ENCODE peak calls at places on chromosomes 3 and 15, in six cellular contexts. V is tibial nerve, S is hepatocyte, B is PC-3, N is OCI-LY7, P is body of pancreas. G is an unnamed sample.

GRCh38 chr3:124144035-124144814 is 152.3 kb upstream of the ROPN1 start:
- DNase-seq in N (no peak), S (no peak), V (no peak), P (no peak), B (no peak), G (no peak)

GRCh38 chr3:186705882-186706780 is 11.0 kb upstream of the KNG1 start:
- DNase-seq in P (no peak), N (no peak), B (no peak), V (no peak), S (no peak), G (no peak)

GRCh38 chr3:107894998-107895397 is 195.8 kb downstream of the CD47 start:
- DNase-seq in V (no peak), S (no peak), N (no peak), B (no peak), P (no peak), G (no peak)

GRCh38 chr3:187014417-187014864 is 84.1 kb downstream of the ST6GAL1 start:
- DNase-seq in N (no peak), B (peak; percentile 66), V (no peak), S (no peak), P (no peak), G (no peak)

GRCh38 chr3:107612581-107613182 is 89.9 kb downstream of the BBX start:
- DNase-seq in N (no peak), P (no peak), S (no peak), V (no peak), B (no peak), G (peak; percentile 38)

GRCh38 chr3:134294302-134294925 is 43.8 kb upstream of the RYK start:
- DNase-seq in V (no peak), S (no peak), B (no peak), N (no peak), P (no peak), G (no peak)

GRCh38 chr3:45084820-45085816 is 59.0 kb downstream of the CLEC3B start:
- DNase-seq in N (no peak), P (no peak), B (peak; percentile 70), V (no peak), S (peak; percentile 41), G (peak; percentile 60)

GRCh38 chr15:62068071-62068786 is 1.5 kb downstream of the C2CD4A start:
- DNase-seq in B (peak; percentile 22), V (no peak), N (no peak), S (peak; percentile 66), P (peak; percentile 72), G (no peak)

GRCh38 chr3:48957006-48957705 is 32.9 kb upstream of the P4HTM start:
- DNase-seq in S (no peak), V (no peak), B (no peak), N (no peak), P (no peak), G (no peak)

DNA sequence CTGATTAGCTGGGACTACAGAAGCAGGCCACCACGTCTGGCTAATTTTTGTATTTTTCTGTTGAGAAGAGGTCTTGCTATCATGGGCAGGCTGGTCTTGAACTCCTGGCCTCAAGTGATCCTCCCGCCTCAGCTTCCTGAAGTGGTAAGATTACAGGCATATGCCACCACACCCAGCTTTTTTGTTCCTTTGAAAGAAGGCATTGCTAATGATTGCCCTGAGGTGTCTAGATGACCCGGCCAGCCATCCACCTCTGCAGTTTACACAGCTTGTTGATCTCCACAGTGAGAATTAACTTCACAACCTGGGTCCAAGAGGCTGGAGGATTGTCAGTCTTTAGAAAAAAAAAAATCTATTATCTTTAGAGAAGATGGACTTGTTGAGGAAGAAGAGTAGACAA is 58.7 kb downstream of the SMAD3 start:
- DNase-seq in N (no peak), B (no peak), P (no peak), S (no peak), V (no peak), G (no peak)
- H3K4me1 ChIP-seq in N (peaks cover 35% of the 10 kb centered on the region), B (peaks cover 85% of the 10 kb centered on the region), P (peaks cover 77% of the 10 kb centered on the region), S (peaks cover 82% of the 10 kb centered on the region), V (no peaks in the 10 kb centered on the region), G (peaks cover 79% of the 10 kb centered on the region)

DNA sequence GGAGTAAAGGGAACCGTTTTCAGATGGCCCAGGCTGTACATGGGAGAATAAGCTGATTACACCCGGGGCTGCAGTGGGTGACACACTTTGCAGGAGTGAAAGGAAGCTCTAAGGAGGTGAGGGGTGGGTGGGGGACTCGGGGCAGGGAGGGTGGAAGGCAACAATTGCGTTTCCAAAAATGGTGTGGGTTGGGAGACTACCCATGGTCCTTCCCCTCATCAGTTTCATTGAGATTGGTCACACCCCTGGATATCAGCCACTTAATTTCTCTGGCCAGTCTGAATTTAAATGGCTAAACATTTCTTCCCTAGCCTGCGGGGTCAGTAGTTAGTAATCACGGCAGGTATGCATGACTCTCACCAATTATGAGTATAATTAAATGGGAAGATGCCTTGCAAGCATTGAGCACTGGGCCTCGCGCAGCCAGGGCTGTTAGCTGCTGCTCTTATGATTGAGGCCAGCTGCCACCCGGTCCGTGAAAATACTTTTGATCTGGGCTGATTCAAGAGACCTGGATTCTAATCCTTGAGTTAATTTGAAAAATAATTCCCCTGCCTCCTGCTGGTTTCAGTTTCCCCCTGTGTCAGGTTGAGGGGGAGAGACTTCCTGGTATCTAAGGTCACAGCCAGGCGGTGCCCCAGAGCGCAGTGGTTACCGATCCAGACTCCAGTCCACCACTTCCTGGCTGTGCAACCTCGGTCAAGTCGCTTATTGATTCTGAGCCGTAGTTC is 23.3 kb downstream of the SLC6A6 start:
- DNase-seq in B (peak; percentile 61), V (no peak), S (no peak), P (no peak), N (peak; percentile 55), G (no peak)
- TF ChIP-seq CTCF in B (no peak), V (no peak), S (no peak), P (no peak), N (peak; percentile 41), G (no peak)

DNA sequence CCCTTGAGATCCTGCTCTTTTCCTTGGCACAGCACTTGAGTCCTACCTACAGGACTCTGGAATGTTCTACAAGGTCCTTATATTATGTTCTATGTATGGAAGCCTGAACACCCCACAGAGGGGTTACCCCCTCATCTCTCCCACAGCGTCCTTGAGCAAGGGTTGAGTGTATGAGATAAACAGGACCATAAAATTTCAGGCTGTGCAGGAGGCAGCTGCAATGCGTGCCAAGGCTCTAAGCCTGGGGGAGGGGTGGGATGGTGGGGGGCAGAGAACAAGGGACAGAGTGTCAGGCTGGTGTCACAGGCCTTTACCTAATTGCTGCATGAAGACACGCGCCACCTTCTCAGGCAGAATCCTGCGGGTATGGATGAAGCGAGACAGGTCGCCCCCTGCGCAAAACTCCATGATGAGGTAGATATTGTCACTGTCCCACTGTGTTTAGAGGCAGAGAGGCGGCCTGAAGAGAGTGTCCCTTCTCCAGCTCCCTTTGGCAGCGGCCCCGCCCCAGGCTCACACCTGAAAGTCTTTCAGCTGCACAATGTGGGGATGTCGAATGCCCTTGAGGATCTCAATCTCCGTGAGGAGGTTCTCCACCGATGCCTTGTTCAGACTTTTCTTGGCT is 1.1 kb downstream of the ULK3 start:
- DNase-seq in B (no peak), S (peak; percentile 30), P (no peak), N (no peak), V (no peak), G (no peak)
- H3K27ac ChIP-seq in B (no peak overlapping the region), S (peak overlapping the region; percentile 92), P (no peak overlapping the region), N (no peak overlapping the region), V (no peak overlapping the region), G (no peak overlapping the region)

GRCh38 chr3:13111173-13111873 is 38.1 kb upstream of the IQSEC1 start:
- DNase-seq in B (peak; percentile 87), N (peak; percentile 44), P (peak; percentile 76), V (no peak), S (no peak), G (no peak)

GRCh38 chr3:13111874-13112520 is 38.8 kb upstream of the IQSEC1 start:
- DNase-seq in P (peak; percentile 85), N (no peak), S (no peak), V (no peak), B (peak; percentile 52), G (no peak)

GRCh38 chr3:13108861-13109260 is 35.6 kb upstream of the IQSEC1 start:
- DNase-seq in P (peak; percentile 3), N (no peak), S (no peak), B (no peak), V (no peak), G (no peak)

GRCh38 chr3:13109516-13109915 is 36.3 kb upstream of the IQSEC1 start:
- DNase-seq in P (no peak), V (no peak), B (no peak), S (no peak), N (no peak), G (no peak)

GRCh38 chr3:13110678-13111116 is 37.5 kb upstream of the IQSEC1 start:
- DNase-seq in P (peak; percentile 26), V (peak; percentile 3), N (peak; percentile 94), S (peak; percentile 35), B (peak; percentile 95), G (peak; percentile 47)
- H3K4me1 ChIP-seq in P (peaks cover 19% of the 10 kb centered on the region), V (no peaks in the 10 kb centered on the region), N (peaks cover 45% of the 10 kb centered on the region), S (no peaks in the 10 kb centered on the region), B (peaks cover 80% of the 10 kb centered on the region), G (no peaks in the 10 kb centered on the region)

GRCh38 chr15:43955140-43955539 is 128.3 kb downstream of the WDR76 start:
- DNase-seq in B (no peak), N (no peak), V (no peak), S (no peak), P (no peak), G (no peak)
- TF ChIP-seq CTCF in B (no peak), N (no peak), V (no peak), S (no peak), P (no peak), G (no peak)

GRCh38 chr3:46489875-46490274 is 7.9 kb upstream of the RTP3 start:
- DNase-seq in P (no peak), V (no peak), B (peak; percentile 34), N (peak; percentile 9), S (no peak), G (no peak)
- H3K27ac ChIP-seq in P (no peak overlapping the region), V (no peak overlapping the region), B (no peak overlapping the region), N (peak overlapping the region; percentile 39), S (no peak overlapping the region), G (no peak overlapping the region)

G was measured in foreskin keratinocyte.